ENCODE peak calls at places on chromosomes 12 and 14, in five cellular contexts. G, X, A, L and Y are unnamed samples.

GRCh38 chr12:90170740-90171139 is 462.1 kb upstream of the ATP2B1 start:
- DNase-seq in G (no peak), X (no peak), A (no peak), L (no peak), Y (no peak)

GRCh38 chr12:27076930-27077329 is 5.4 kb downstream of the C12orf71 start:
- DNase-seq in G (no peak), X (no peak), A (no peak), L (no peak), Y (no peak)

GRCh38 chr14:72615511-72616121 is 278.3 kb downstream of the DPF3 start:
- DNase-seq in G (no peak), X (no peak), A (no peak), L (no peak), Y (no peak)

GRCh38 chr12:68631177-68631576 is 20.5 kb downstream of the RAP1B start:
- DNase-seq in G (no peak), X (no peak), A (no peak), L (no peak), Y (no peak)

GRCh38 chr12:125332900-125333299 is 267.7 kb downstream of the AACS start:
- DNase-seq in G (no peak), X (no peak), A (no peak), L (no peak), Y (no peak)

GRCh38 chr14:59882957-59883356 is 12.4 kb upstream of the RTN1 start:
- DNase-seq in G (no peak), X (no peak), A (no peak), L (no peak), Y (no peak)

GRCh38 chr12:21913823-21914222 is 27.4 kb downstream of the ABCC9 start:
- DNase-seq in G (no peak), X (no peak), A (no peak), L (no peak), Y (no peak)

GRCh38 chr12:104410786-104411185 is 46.0 kb upstream of the CHST11 start:
- DNase-seq in G (no peak), X (no peak), A (no peak), L (no peak), Y (no peak)

GRCh38 chr12:124295431-124296058 is 652 bp downstream of the RFLNA start:
- DNase-seq in G (no peak), X (no peak), A (no peak), L (no peak), Y (no peak)

GRCh38 chr14:60485057-60485599 is 735 bp downstream of the C14orf39 start:
- DNase-seq in G (no peak), X (no peak), A (no peak), L (no peak), Y (no peak)

GRCh38 chr12:67472551-67472950 is 176.0 kb upstream of the DYRK2 start:
- DNase-seq in G (no peak), X (no peak), A (no peak), L (peak), Y (peak)

GRCh38 chr14:54219281-54220121 is 177.3 kb upstream of the CDKN3 start:
- DNase-seq in G (no peak), X (no peak), A (no peak), L (no peak), Y (no peak)

GRCh38 chr12:105672171-105672570 is 341.7 kb downstream of the C12orf75 start:
- DNase-seq in G (no peak), X (no peak), A (no peak), L (no peak), Y (no peak)

GRCh38 chr14:92726135-92726932 is 22.1 kb downstream of the LGMN start:
- DNase-seq in G (no peak), X (peak), A (no peak), L (no peak), Y (no peak)

GRCh38 chr12:122072031-122072970 is 6.3 kb upstream of the MLXIP start:
- DNase-seq in G (no peak), X (no peak), A (no peak), L (peak), Y (no peak)

GRCh38 chr12:55188974-55189556 is 31.8 kb upstream of the OR10A7 start:
- DNase-seq in G (peak), X (peak), A (no peak), L (peak), Y (no peak)

GRCh38 chr12:106673151-106673550 is 90.3 kb downstream of the RFX4 start:
- DNase-seq in G (no peak), X (no peak), A (no peak), L (peak), Y (no peak)

GRCh38 chr12:18684430-18684829 is 53.4 kb downstream of the PLCZ1 start:
- DNase-seq in G (no peak), X (no peak), A (no peak), L (no peak), Y (no peak)

GRCh38 chr12:108307006-108307405 is 32.1 kb downstream of the CMKLR1 start:
- DNase-seq in G (no peak), X (no peak), A (no peak), L (no peak), Y (no peak)